ENCODE peak calls at places on chromosomes 11 and 22, in eight cellular contexts. One of them, this sample, is unnamed.

GRCh38 chr11:134230339-134230738 is 5.9 kb downstream of the VPS26B start:
- DNase-seq in GM12865: peak; percentile 43
- DNase-seq in CD4-positive, CD25-positive, alpha-beta regulatory T cell: no peak
- DNase-seq in Peyer's patch: no peak
- DNase-seq in cardiac fibroblast: no peak
- DNase-seq in GM06990: no peak
- DNase-seq in K562: no peak
- DNase-seq in ovary: no peak
- DNase-seq in this sample: no peak

GRCh38 chr11:122103366-122103765 is 12.6 kb downstream of the BLID start:
- DNase-seq in ovary: no peak
- DNase-seq in cardiac fibroblast: peak; percentile 79
- DNase-seq in GM06990: no peak
- DNase-seq in Peyer's patch: no peak
- DNase-seq in GM12865: no peak
- DNase-seq in K562: no peak
- DNase-seq in CD4-positive, CD25-positive, alpha-beta regulatory T cell: no peak
- DNase-seq in this sample: peak; percentile 57

GRCh38 chr22:19520007-19520406 is 4.2 kb downstream of the CLDN5 start:
- DNase-seq in ovary: no peak
- DNase-seq in Peyer's patch: no peak
- DNase-seq in CD4-positive, CD25-positive, alpha-beta regulatory T cell: no peak
- DNase-seq in cardiac fibroblast: no peak
- DNase-seq in GM06990: no peak
- DNase-seq in K562: no peak
- DNase-seq in GM12865: no peak
- DNase-seq in this sample: no peak

GRCh38 chr11:66418168-66418985 is 2.5 kb upstream of the NPAS4 start:
- DNase-seq in GM12865: peak; percentile 57
- DNase-seq in cardiac fibroblast: peak; percentile 93
- DNase-seq in Peyer's patch: no peak
- DNase-seq in ovary: peak; percentile 69
- DNase-seq in GM06990: peak; percentile 26
- DNase-seq in K562: peak; percentile 84
- DNase-seq in CD4-positive, CD25-positive, alpha-beta regulatory T cell: peak; percentile 41
- DNase-seq in this sample: peak; percentile 96

GRCh38 chr11:9941991-9942390 is 278.1 kb downstream of the SWAP70 start:
- DNase-seq in ovary: no peak
- DNase-seq in Peyer's patch: no peak
- DNase-seq in GM06990: no peak
- DNase-seq in K562: no peak
- DNase-seq in GM12865: no peak
- DNase-seq in cardiac fibroblast: no peak
- DNase-seq in CD4-positive, CD25-positive, alpha-beta regulatory T cell: no peak
- DNase-seq in this sample: no peak

GRCh38 chr11:82864268-82864667 is 36.0 kb downstream of the PRCP start:
- DNase-seq in GM12865: peak; percentile 52
- DNase-seq in ovary: peak; percentile 19
- DNase-seq in cardiac fibroblast: peak; percentile 76
- DNase-seq in Peyer's patch: peak; percentile 63
- DNase-seq in GM06990: no peak
- DNase-seq in K562: peak; percentile 50
- DNase-seq in CD4-positive, CD25-positive, alpha-beta regulatory T cell: no peak
- DNase-seq in this sample: peak; percentile 47

GRCh38 chr11:75241906-75242644 is 1.5 kb downstream of the TPBGL start:
- DNase-seq in K562: no peak
- DNase-seq in ovary: no peak
- DNase-seq in GM06990: no peak
- DNase-seq in cardiac fibroblast: no peak
- DNase-seq in Peyer's patch: no peak
- DNase-seq in GM12865: no peak
- DNase-seq in CD4-positive, CD25-positive, alpha-beta regulatory T cell: no peak
- DNase-seq in this sample: no peak

GRCh38 chr22:32340437-32340836 is 17.2 kb upstream of the RFPL3 start:
- DNase-seq in CD4-positive, CD25-positive, alpha-beta regulatory T cell: no peak
- DNase-seq in Peyer's patch: no peak
- DNase-seq in cardiac fibroblast: no peak
- DNase-seq in GM06990: no peak
- DNase-seq in K562: no peak
- DNase-seq in GM12865: no peak
- DNase-seq in ovary: peak; percentile 4
- DNase-seq in this sample: no peak

GRCh38 chr11:115530752-115531151 is 26.5 kb upstream of the CADM1 start:
- DNase-seq in Peyer's patch: no peak
- DNase-seq in GM12865: peak; percentile 35
- DNase-seq in GM06990: no peak
- DNase-seq in ovary: no peak
- DNase-seq in K562: peak; percentile 8
- DNase-seq in CD4-positive, CD25-positive, alpha-beta regulatory T cell: no peak
- DNase-seq in cardiac fibroblast: no peak
- DNase-seq in this sample: no peak

GRCh38 chr11:116387623-116388022 is 385.2 kb downstream of the BUD13 start:
- DNase-seq in CD4-positive, CD25-positive, alpha-beta regulatory T cell: no peak
- DNase-seq in cardiac fibroblast: no peak
- DNase-seq in K562: no peak
- DNase-seq in ovary: no peak
- DNase-seq in Peyer's patch: no peak
- DNase-seq in GM12865: no peak
- DNase-seq in GM06990: no peak
- DNase-seq in this sample: no peak

GRCh38 chr11:86138958-86139357 is 70.1 kb upstream of the PICALM start:
- DNase-seq in GM12865: peak; percentile 85
- DNase-seq in CD4-positive, CD25-positive, alpha-beta regulatory T cell: peak; percentile 46
- DNase-seq in Peyer's patch: no peak
- DNase-seq in cardiac fibroblast: no peak
- DNase-seq in GM06990: no peak
- DNase-seq in ovary: no peak
- DNase-seq in K562: no peak
- DNase-seq in this sample: no peak

GRCh38 chr22:40178417-40179409 is 988 bp downstream of the TNRC6B start:
- DNase-seq in CD4-positive, CD25-positive, alpha-beta regulatory T cell: peak; percentile 25
- DNase-seq in K562: peak; percentile 57
- DNase-seq in cardiac fibroblast: peak; percentile 55
- DNase-seq in Peyer's patch: no peak
- DNase-seq in ovary: no peak
- DNase-seq in GM12865: peak; percentile 58
- DNase-seq in GM06990: peak; percentile 33
- DNase-seq in this sample: peak; percentile 55

GRCh38 chr22:40179535-40179934 is 1.8 kb downstream of the TNRC6B start:
- DNase-seq in GM12865: no peak
- DNase-seq in ovary: no peak
- DNase-seq in CD4-positive, CD25-positive, alpha-beta regulatory T cell: no peak
- DNase-seq in GM06990: no peak
- DNase-seq in Peyer's patch: no peak
- DNase-seq in cardiac fibroblast: no peak
- DNase-seq in K562: no peak
- DNase-seq in this sample: no peak

GRCh38 chr22:40182231-40182835 is 4.6 kb downstream of the TNRC6B start:
- DNase-seq in cardiac fibroblast: no peak
- DNase-seq in GM06990: no peak
- DNase-seq in GM12865: no peak
- DNase-seq in ovary: no peak
- DNase-seq in CD4-positive, CD25-positive, alpha-beta regulatory T cell: no peak
- DNase-seq in Peyer's patch: no peak
- DNase-seq in K562: no peak
- DNase-seq in this sample: peak; percentile 57

GRCh38 chr22:40181323-40181722 is 3.6 kb downstream of the TNRC6B start:
- DNase-seq in Peyer's patch: no peak
- DNase-seq in K562: no peak
- DNase-seq in GM12865: no peak
- DNase-seq in GM06990: no peak
- DNase-seq in ovary: no peak
- DNase-seq in cardiac fibroblast: no peak
- DNase-seq in CD4-positive, CD25-positive, alpha-beta regulatory T cell: no peak
- DNase-seq in this sample: no peak

GRCh38 chr22:40180403-40180802 is 2.7 kb downstream of the TNRC6B start:
- DNase-seq in K562: no peak
- DNase-seq in cardiac fibroblast: no peak
- DNase-seq in CD4-positive, CD25-positive, alpha-beta regulatory T cell: no peak
- DNase-seq in GM06990: no peak
- DNase-seq in ovary: no peak
- DNase-seq in Peyer's patch: no peak
- DNase-seq in GM12865: no peak
- DNase-seq in this sample: no peak
- H3K4me3 ChIP-seq in K562: peak overlapping the region; percentile 68
- H3K4me3 ChIP-seq in cardiac fibroblast: no peak overlapping the region
- H3K4me3 ChIP-seq in CD4-positive, CD25-positive, alpha-beta regulatory T cell: peak overlapping the region; percentile 100
- H3K4me3 ChIP-seq in GM06990: peak overlapping the region; percentile 14
- H3K4me3 ChIP-seq in ovary: no peak overlapping the region
- H3K4me3 ChIP-seq in Peyer's patch: peak overlapping the region; percentile 68
- H3K4me3 ChIP-seq in GM12865: peak overlapping the region; percentile 95
- H3K4me3 ChIP-seq in this sample: peak overlapping the region; percentile 73

GRCh38 chr11:119904636-119905035 is 175.6 kb upstream of the NECTIN1 start:
- DNase-seq in K562: no peak
- DNase-seq in GM06990: no peak
- DNase-seq in Peyer's patch: no peak
- DNase-seq in GM12865: no peak
- DNase-seq in CD4-positive, CD25-positive, alpha-beta regulatory T cell: no peak
- DNase-seq in cardiac fibroblast: no peak
- DNase-seq in ovary: no peak
- DNase-seq in this sample: no peak

GRCh38 chr11:119903821-119904220 is 174.8 kb upstream of the NECTIN1 start:
- DNase-seq in cardiac fibroblast: no peak
- DNase-seq in Peyer's patch: peak; percentile 45
- DNase-seq in GM06990: no peak
- DNase-seq in ovary: no peak
- DNase-seq in GM12865: no peak
- DNase-seq in K562: no peak
- DNase-seq in CD4-positive, CD25-positive, alpha-beta regulatory T cell: no peak
- DNase-seq in this sample: no peak

GRCh38 chr11:119903389-119903788 is 174.4 kb upstream of the NECTIN1 start:
- DNase-seq in K562: no peak
- DNase-seq in GM06990: no peak
- DNase-seq in ovary: no peak
- DNase-seq in cardiac fibroblast: no peak
- DNase-seq in Peyer's patch: peak; percentile 45
- DNase-seq in CD4-positive, CD25-positive, alpha-beta regulatory T cell: no peak
- DNase-seq in GM12865: no peak
- DNase-seq in this sample: no peak

GRCh38 chr11:119902656-119903181 is 173.7 kb upstream of the NECTIN1 start:
- DNase-seq in GM12865: no peak
- DNase-seq in GM06990: no peak
- DNase-seq in Peyer's patch: no peak
- DNase-seq in cardiac fibroblast: no peak
- DNase-seq in ovary: no peak
- DNase-seq in CD4-positive, CD25-positive, alpha-beta regulatory T cell: no peak
- DNase-seq in K562: peak; percentile 37
- DNase-seq in this sample: no peak

DNA sequence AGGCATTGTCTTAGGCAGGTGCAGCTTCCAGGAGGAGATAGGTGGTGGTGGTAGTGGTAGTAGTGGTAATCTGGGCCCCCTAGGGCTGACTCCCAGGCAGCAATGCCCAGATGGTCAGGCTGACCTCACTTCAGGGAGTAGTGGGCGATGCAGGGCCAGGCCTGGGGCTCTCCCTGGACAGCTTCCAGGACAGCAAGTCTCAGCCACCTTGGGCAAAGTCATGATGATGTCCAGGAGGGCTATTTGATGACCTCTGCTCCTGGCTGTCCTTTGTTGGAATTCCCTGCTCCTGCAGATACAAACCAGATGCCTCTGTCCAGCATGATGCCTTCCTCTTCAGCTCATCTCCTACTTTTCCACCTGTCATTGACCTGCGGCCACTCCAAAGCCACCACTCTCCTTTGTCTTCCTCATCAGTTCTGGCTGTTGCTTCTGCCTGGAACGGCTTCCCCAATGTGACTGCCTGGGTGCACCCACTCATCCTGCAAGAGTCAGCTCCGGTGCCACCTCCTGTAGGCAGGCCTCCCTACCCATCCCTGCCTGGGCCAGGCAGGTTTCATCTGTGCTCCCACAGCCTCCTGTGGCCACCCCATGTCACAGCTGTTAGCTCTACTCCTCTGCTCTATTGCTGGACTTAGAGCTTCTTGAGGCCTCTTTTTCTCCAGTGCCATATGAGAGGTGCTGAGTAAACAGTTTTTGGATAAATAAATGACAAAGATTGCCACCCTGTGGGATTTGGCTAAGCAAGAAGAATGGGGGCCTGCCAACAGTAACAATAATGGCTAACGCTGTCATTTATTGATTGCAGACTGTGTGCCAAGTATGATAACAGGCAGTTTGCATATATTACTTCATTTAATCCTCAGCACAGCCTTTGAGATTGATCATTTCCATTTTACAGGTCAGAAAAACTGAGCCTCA is 172.9 kb upstream of the NECTIN1 start:
- DNase-seq in ovary: no peak
- DNase-seq in K562: no peak
- DNase-seq in cardiac fibroblast: no peak
- DNase-seq in CD4-positive, CD25-positive, alpha-beta regulatory T cell: no peak
- DNase-seq in Peyer's patch: peak; percentile 38
- DNase-seq in GM12865: no peak
- DNase-seq in GM06990: no peak
- DNase-seq in this sample: no peak
- H3K4me3 ChIP-seq in ovary: no peak overlapping the region
- H3K4me3 ChIP-seq in K562: peak overlapping the region; percentile 27
- H3K4me3 ChIP-seq in cardiac fibroblast: no peak overlapping the region
- H3K4me3 ChIP-seq in CD4-positive, CD25-positive, alpha-beta regulatory T cell: no peak overlapping the region
- H3K4me3 ChIP-seq in Peyer's patch: no peak overlapping the region
- H3K4me3 ChIP-seq in GM12865: peak overlapping the region; percentile 21
- H3K4me3 ChIP-seq in GM06990: no peak overlapping the region
- H3K4me3 ChIP-seq in this sample: no peak overlapping the region

DNA sequence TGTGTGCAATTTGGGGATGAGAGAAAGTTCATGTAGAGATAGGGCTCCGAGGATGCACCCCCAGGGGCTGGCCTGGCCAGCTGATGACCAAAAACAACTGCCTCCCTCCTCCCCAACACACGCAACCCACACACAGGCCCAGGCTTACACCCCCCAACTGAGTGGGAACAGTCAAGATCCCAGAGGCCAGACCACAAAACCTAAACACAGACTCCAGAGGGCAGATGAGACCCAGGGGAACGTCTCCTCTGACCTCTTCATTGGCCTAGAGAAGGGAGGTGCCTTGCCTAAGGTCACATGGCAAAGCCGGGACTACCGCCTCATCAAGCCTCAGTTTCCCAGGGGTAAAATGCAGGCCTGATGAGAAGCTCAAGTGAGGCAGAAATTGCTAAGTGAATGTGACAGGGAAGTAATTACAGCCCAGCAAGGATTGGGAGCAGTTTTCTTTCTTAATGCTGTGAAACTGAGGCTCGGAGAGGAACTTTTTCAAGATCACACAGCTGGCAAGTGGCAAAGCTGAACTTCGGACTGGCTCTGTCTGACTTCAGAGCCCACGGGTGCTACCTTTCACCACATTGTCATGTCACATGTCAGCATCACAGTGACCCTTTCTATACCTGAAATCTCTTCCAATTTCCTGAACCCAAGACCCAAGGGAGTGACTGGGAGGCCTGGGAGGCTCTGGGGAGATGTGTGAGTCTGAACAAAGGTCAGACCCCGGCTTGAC is 69.9 kb upstream of the WNT11 start:
- DNase-seq in K562: no peak
- DNase-seq in GM12865: no peak
- DNase-seq in GM06990: no peak
- DNase-seq in cardiac fibroblast: no peak
- DNase-seq in ovary: no peak
- DNase-seq in CD4-positive, CD25-positive, alpha-beta regulatory T cell: no peak
- DNase-seq in Peyer's patch: no peak
- DNase-seq in this sample: no peak
- H3K4me3 ChIP-seq in K562: no peak overlapping the region
- H3K4me3 ChIP-seq in GM12865: no peak overlapping the region
- H3K4me3 ChIP-seq in GM06990: no peak overlapping the region
- H3K4me3 ChIP-seq in cardiac fibroblast: no peak overlapping the region
- H3K4me3 ChIP-seq in ovary: no peak overlapping the region
- H3K4me3 ChIP-seq in CD4-positive, CD25-positive, alpha-beta regulatory T cell: no peak overlapping the region
- H3K4me3 ChIP-seq in Peyer's patch: no peak overlapping the region
- H3K4me3 ChIP-seq in this sample: no peak overlapping the region

GRCh38 chr22:29314074-29314473 is 1.4 kb downstream of the RASL10A start:
- DNase-seq in GM06990: no peak
- DNase-seq in GM12865: no peak
- DNase-seq in K562: no peak
- DNase-seq in Peyer's patch: peak; percentile 61
- DNase-seq in ovary: no peak
- DNase-seq in CD4-positive, CD25-positive, alpha-beta regulatory T cell: no peak
- DNase-seq in cardiac fibroblast: no peak
- DNase-seq in this sample: no peak
- H3K4me3 ChIP-seq in GM06990: no peak overlapping the region
- H3K4me3 ChIP-seq in GM12865: no peak overlapping the region
- H3K4me3 ChIP-seq in K562: no peak overlapping the region
- H3K4me3 ChIP-seq in Peyer's patch: peak overlapping the region; percentile 44
- H3K4me3 ChIP-seq in ovary: no peak overlapping the region
- H3K4me3 ChIP-seq in CD4-positive, CD25-positive, alpha-beta regulatory T cell: no peak overlapping the region
- H3K4me3 ChIP-seq in cardiac fibroblast: no peak overlapping the region
- H3K4me3 ChIP-seq in this sample: no peak overlapping the region